ENCODE peak calls at places on chromosomes 6 and 20, in seven cellular contexts. Q, Y, K, L, J, T and B are unnamed samples.

GRCh38 chr6:12543953-12544352 is 172.6 kb upstream of the PHACTR1 start:
- DNase-seq in Q (no peak), T (no peak), Y (no peak), L (no peak), K (no peak), J (no peak), B (no peak)

GRCh38 chr6:158869010-158869603 is 49.9 kb upstream of the EZR start:
- DNase-seq in Y (no peak), Q (peak; percentile 80), T (no peak), L (peak; percentile 26), K (no peak), J (no peak), B (no peak)

GRCh38 chr6:111776236-111777189 is 96.7 kb downstream of the FYN start:
- DNase-seq in L (no peak), T (no peak), K (no peak), Y (no peak), J (no peak), Q (no peak), B (no peak)

GRCh38 chr6:46993846-46994245 is 48.3 kb downstream of the ADGRF1 start:
- DNase-seq in Y (no peak), K (no peak), T (no peak), Q (no peak), L (no peak), J (peak; percentile 38), B (no peak)

GRCh38 chr20:50533061-50533460 is 22.9 kb downstream of the PTPN1 start:
- DNase-seq in T (no peak), L (no peak), Y (no peak), Q (no peak), K (no peak), J (no peak), B (no peak)

GRCh38 chr6:31336872-31337496 is 20.0 kb downstream of the HLA-B start:
- DNase-seq in K (no peak), T (no peak), Q (no peak), Y (no peak), J (no peak), L (no peak), B (no peak)

GRCh38 chr6:54020311-54020710 is 90.9 kb upstream of the MLIP start:
- DNase-seq in L (no peak), Q (no peak), Y (no peak), T (no peak), J (no peak), K (no peak), B (no peak)

GRCh38 chr20:420721-421574 is 12.8 kb downstream of the RBCK1 start:
- DNase-seq in Q (no peak), L (no peak), K (no peak), Y (peak; percentile 55), T (no peak), J (no peak), B (peak; percentile 87)

GRCh38 chr6:164927288-164928040 is 381.9 kb downstream of the C6orf118 start:
- DNase-seq in Q (peak; percentile 79), K (peak; percentile 89), T (peak; percentile 33), J (peak; percentile 70), L (peak; percentile 71), Y (peak; percentile 70), B (peak; percentile 57)
- H3K4me3 ChIP-seq in Q (no peak overlapping the region), K (no peak overlapping the region), T (no peak overlapping the region), J (no peak overlapping the region), L (no peak overlapping the region), Y (no peak overlapping the region), B (no peak overlapping the region)

GRCh38 chr6:33079575-33079974 is 3.8 kb downstream of the HLA-DPB1 start:
- DNase-seq in J (no peak), T (no peak), Y (no peak), Q (no peak), L (no peak), K (no peak), B (no peak)

GRCh38 chr6:33080127-33081089 is 4.6 kb downstream of the HLA-DPB1 start:
- DNase-seq in Y (peak; percentile 86), T (no peak), K (peak; percentile 86), Q (peak; percentile 83), J (peak; percentile 82), L (peak; percentile 65), B (peak; percentile 86)

GRCh38 chr6:33078442-33078841 is 2.7 kb downstream of the HLA-DPB1 start:
- DNase-seq in J (no peak), Q (no peak), K (no peak), T (no peak), L (no peak), Y (no peak), B (no peak)

GRCh38 chr6:33077908-33078307 is 2.1 kb downstream of the HLA-DPB1 start:
- DNase-seq in Q (no peak), L (no peak), J (no peak), Y (no peak), K (no peak), T (no peak), B (no peak)

GRCh38 chr6:33078919-33079521 is 3.2 kb downstream of the HLA-DPB1 start:
- DNase-seq in T (no peak), Y (no peak), J (no peak), Q (no peak), K (no peak), L (no peak), B (no peak)
- H3K27me3 ChIP-seq in T (no peaks in the 10 kb centered on the region), Y (no peaks in the 10 kb centered on the region), J (no peaks in the 10 kb centered on the region), Q (peaks cover 12% of the 10 kb centered on the region), K (no peaks in the 10 kb centered on the region), L (peaks cover 24% of the 10 kb centered on the region), B (no peaks in the 10 kb centered on the region)

DNA sequence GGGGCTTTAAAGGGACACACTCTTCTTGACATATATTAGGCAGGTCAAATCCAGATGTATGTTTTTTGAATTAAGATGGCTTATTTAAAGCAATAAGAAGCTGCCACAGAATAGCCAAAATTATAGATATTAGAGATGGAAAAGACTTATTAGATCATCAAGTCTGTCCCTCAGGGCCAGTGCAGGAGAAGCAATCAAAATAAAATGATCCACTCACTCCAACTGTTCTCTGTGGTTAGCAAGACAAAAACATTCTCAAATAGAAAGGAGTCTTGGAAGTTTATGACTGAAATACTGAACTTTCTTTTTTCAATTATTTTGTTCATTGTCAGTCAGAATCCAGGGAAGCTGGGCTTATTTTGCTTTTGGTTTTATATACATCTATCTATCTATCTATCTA is 462.9 kb downstream of the CDC5L start:
- DNase-seq in T (no peak), Y (no peak), K (no peak), Q (no peak), J (no peak), L (no peak), B (no peak)
- H3K36me3 ChIP-seq in T (no peaks in the 10 kb centered on the region), Y (no peaks in the 10 kb centered on the region), K (no peaks in the 10 kb centered on the region), Q (no peaks in the 10 kb centered on the region), J (no peaks in the 10 kb centered on the region), L (no peaks in the 10 kb centered on the region), B (no peaks in the 10 kb centered on the region)

DNA sequence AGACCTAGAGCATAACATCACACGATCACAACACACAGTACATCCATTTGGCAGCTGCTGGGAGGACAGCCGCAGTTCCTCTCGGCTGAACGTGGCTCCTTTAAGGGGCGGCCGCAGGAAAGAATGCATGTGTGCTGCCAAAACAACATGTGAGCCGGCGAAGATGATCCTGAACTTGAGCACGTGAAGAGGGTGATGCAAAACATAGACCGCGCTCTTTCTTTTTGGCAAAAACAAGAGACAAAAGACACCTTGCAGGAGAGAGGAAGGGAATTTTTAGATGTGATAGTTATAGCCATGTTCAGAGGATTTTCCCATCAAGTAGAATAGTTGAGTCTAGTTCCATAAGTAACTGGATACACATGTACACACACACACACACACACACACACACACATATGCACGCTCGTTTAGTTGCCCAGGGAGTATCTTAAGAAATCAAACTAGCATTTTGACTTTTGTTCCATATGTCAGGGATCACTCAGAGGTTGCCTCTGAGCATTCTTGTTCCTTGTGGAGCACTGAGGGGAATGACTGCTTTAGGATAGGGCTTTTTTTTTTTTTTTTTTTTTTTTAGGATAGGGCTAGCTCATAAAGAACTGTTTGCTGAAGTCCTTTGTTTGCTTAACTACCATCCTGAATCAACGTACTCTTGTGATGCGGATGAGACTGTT is 21.7 kb upstream of the RANBP9 start:
- DNase-seq in Q (no peak), J (peak; percentile 95), K (no peak), T (no peak), Y (peak; percentile 81), L (no peak), B (no peak)
- H3K4me3 ChIP-seq in Q (no peak overlapping the region), J (no peak overlapping the region), K (no peak overlapping the region), T (no peak overlapping the region), Y (no peak overlapping the region), L (no peak overlapping the region), B (no peak overlapping the region)

GRCh38 chr20:60454491-60454890 is 496.3 kb downstream of the CDH26 start:
- DNase-seq in Y (no peak), K (no peak), T (no peak), J (no peak), L (no peak), Q (no peak), B (no peak)
- H3K27me3 ChIP-seq in Y (no peaks in the 10 kb centered on the region), K (no peaks in the 10 kb centered on the region), T (no peaks in the 10 kb centered on the region), J (no peaks in the 10 kb centered on the region), L (no peaks in the 10 kb centered on the region), Q (no peaks in the 10 kb centered on the region), B (no peaks in the 10 kb centered on the region)